ENCODE peak calls at places on chromosomes 16 and 17, in seven cellular contexts. S is neural crest cell, W is hepatocyte, U is endothelial cell, R is HCT116, P is tibial artery, X is epithelial cell of esophagus. E is an unnamed sample.

GRCh38 chr17:78289802-78290363 is 58.5 kb downstream of the TMEM235 start:
- DNase-seq in S (peak; percentile 65), W (peak; percentile 93), P (peak; percentile 71), X (peak; percentile 90), U (peak; percentile 70), R (peak; percentile 88), E (peak; percentile 46)

GRCh38 chr16:63776437-63776836 is 1345.4 kb downstream of the CDH11 start:
- DNase-seq in P (no peak), X (peak; percentile 2), R (no peak), W (no peak), S (no peak), U (no peak), E (no peak)

GRCh38 chr17:30236807-30237206 is 1.3 kb upstream of the SLC6A4 start:
- DNase-seq in S (peak; percentile 64), R (peak; percentile 7), U (peak; percentile 82), X (peak; percentile 60), W (peak; percentile 68), P (peak; percentile 44), E (no peak)

GRCh38 chr16:30005341-30006094 is 5.3 kb downstream of the DOC2A start:
- DNase-seq in P (no peak), X (peak; percentile 47), R (no peak), W (peak; percentile 61), S (peak; percentile 45), U (peak; percentile 64), E (no peak)

GRCh38 chr16:82061861-82062525 is 26.9 kb downstream of the HSD17B2 start:
- DNase-seq in P (no peak), W (no peak), R (peak; percentile 64), S (no peak), U (peak; percentile 10), X (peak; percentile 70), E (no peak)

GRCh38 chr17:73943416-73943770 is 260.1 kb upstream of the RPL38 start:
- DNase-seq in R (no peak), S (no peak), X (no peak), P (no peak), W (no peak), U (no peak), E (no peak)

GRCh38 chr17:80545499-80545826 is 825 bp downstream of the RPTOR start:
- DNase-seq in W (no peak), R (no peak), X (peak; percentile 15), S (no peak), U (no peak), P (no peak), E (no peak)

GRCh38 chr17:8159459-8160223 is 3.1 kb downstream of the VAMP2 start:
- DNase-seq in P (no peak), U (no peak), W (no peak), R (no peak), S (no peak), X (no peak), E (no peak)

GRCh38 chr17:33200116-33200515 is 93.0 kb downstream of the ASIC2 start:
- DNase-seq in W (peak; percentile 24), P (no peak), R (no peak), U (no peak), S (no peak), X (peak; percentile 59), E (no peak)

GRCh38 chr17:73546770-73547345 is 97.4 kb downstream of the SDK2 start:
- DNase-seq in P (peak; percentile 60), U (no peak), S (no peak), X (peak; percentile 88), R (peak; percentile 12), W (peak; percentile 78), E (no peak)

GRCh38 chr17:29066053-29066452 is 23.1 kb downstream of the PIPOX start:
- DNase-seq in S (no peak), X (no peak), U (no peak), R (no peak), W (no peak), P (no peak), E (no peak)

GRCh38 chr17:35287286-35287811 is 44.5 kb downstream of the SLFN5 start:
- DNase-seq in X (no peak), W (no peak), R (no peak), U (no peak), S (no peak), P (no peak), E (no peak)

GRCh38 chr17:74770498-74771318 is 5.4 kb downstream of the NAT9 start:
- DNase-seq in R (peak; percentile 41), S (peak; percentile 45), W (peak; percentile 87), X (peak; percentile 83), U (peak; percentile 63), P (no peak), E (peak; percentile 67)

GRCh38 chr16:69494993-69495392 is 70.6 kb downstream of the CYB5B start:
- DNase-seq in P (no peak), W (no peak), U (peak; percentile 43), S (peak; percentile 16), R (peak; percentile 44), X (peak; percentile 42), E (no peak)

GRCh38 chr16:56652600-56652999 is 914 bp downstream of the MT1B start:
- DNase-seq in S (no peak), W (no peak), R (no peak), P (no peak), X (no peak), U (no peak), E (no peak)

GRCh38 chr16:75261590-75262078 is 10.2 kb upstream of the BCAR1 start:
- DNase-seq in S (no peak), R (no peak), U (no peak), P (no peak), X (no peak), W (no peak), E (no peak)

GRCh38 chr16:75262800-75263127 is 11.3 kb upstream of the BCAR1 start:
- DNase-seq in U (no peak), W (peak; percentile 14), X (no peak), R (no peak), P (no peak), S (no peak), E (no peak)

GRCh38 chr16:75263291-75263962 is 12.0 kb upstream of the BCAR1 start:
- DNase-seq in U (no peak), P (no peak), X (no peak), S (no peak), R (no peak), W (peak; percentile 8), E (no peak)

GRCh38 chr16:75260856-75261589 is 9.6 kb upstream of the BCAR1 start:
- DNase-seq in W (peak; percentile 8), U (no peak), X (no peak), S (no peak), R (no peak), P (no peak), E (no peak)

GRCh38 chr16:75262104-75262799 is 10.8 kb upstream of the BCAR1 start:
- DNase-seq in P (no peak), R (no peak), U (no peak), X (no peak), W (peak; percentile 76), S (no peak), E (no peak)
- TF ChIP-seq CTCF in P (no peak), R (no peak), U (no peak), X (no peak), W (no peak), S (no peak), E (no peak)

GRCh38 chr16:71456801-71457200 is 5.2 kb downstream of the ZNF23 start:
- DNase-seq in X (no peak), S (no peak), R (no peak), U (no peak), P (no peak), W (no peak), E (no peak)

GRCh38 chr16:71460246-71460645 is 1.8 kb downstream of the ZNF23 start:
- DNase-seq in P (no peak), R (no peak), S (no peak), W (no peak), U (no peak), X (peak; percentile 61), E (no peak)

GRCh38 chr16:71467810-71468209 is 5.8 kb upstream of the ZNF23 start:
- DNase-seq in X (peak; percentile 56), R (no peak), P (no peak), S (peak; percentile 36), W (peak; percentile 70), U (peak; percentile 51), E (peak; percentile 36)

GRCh38 chr16:71459510-71459909 is 2.5 kb downstream of the ZNF23 start:
- DNase-seq in P (no peak), S (no peak), R (no peak), X (no peak), U (no peak), W (no peak), E (no peak)

GRCh38 chr16:71461686-71462648 is at the start of gene ZNF23:
- DNase-seq in U (peak; percentile 80), X (peak; percentile 76), R (peak; percentile 57), P (peak; percentile 81), W (peak; percentile 88), S (peak; percentile 76), E (peak; percentile 75)
- TF ChIP-seq CTCF in U (no peak), X (peak; percentile 17), R (peak; percentile 18), P (no peak), W (peak; percentile 30), S (no peak), E (peak; percentile 19)

GRCh38 chr17:9702916-9703780 is 57.8 kb downstream of the USP43 start:
- DNase-seq in U (no peak), W (no peak), X (no peak), P (no peak), R (no peak), S (no peak), E (no peak)
- TF ChIP-seq CTCF in U (no peak), W (no peak), X (no peak), P (no peak), R (no peak), S (no peak), E (no peak)

GRCh38 chr17:76781056-76781982 is 43.4 kb downstream of the MFSD11 start:
- DNase-seq in S (no peak), U (no peak), X (no peak), P (no peak), R (no peak), W (no peak), E (no peak)
- TF ChIP-seq CTCF in S (no peak), U (no peak), X (no peak), P (no peak), R (no peak), W (no peak), E (no peak)

DNA sequence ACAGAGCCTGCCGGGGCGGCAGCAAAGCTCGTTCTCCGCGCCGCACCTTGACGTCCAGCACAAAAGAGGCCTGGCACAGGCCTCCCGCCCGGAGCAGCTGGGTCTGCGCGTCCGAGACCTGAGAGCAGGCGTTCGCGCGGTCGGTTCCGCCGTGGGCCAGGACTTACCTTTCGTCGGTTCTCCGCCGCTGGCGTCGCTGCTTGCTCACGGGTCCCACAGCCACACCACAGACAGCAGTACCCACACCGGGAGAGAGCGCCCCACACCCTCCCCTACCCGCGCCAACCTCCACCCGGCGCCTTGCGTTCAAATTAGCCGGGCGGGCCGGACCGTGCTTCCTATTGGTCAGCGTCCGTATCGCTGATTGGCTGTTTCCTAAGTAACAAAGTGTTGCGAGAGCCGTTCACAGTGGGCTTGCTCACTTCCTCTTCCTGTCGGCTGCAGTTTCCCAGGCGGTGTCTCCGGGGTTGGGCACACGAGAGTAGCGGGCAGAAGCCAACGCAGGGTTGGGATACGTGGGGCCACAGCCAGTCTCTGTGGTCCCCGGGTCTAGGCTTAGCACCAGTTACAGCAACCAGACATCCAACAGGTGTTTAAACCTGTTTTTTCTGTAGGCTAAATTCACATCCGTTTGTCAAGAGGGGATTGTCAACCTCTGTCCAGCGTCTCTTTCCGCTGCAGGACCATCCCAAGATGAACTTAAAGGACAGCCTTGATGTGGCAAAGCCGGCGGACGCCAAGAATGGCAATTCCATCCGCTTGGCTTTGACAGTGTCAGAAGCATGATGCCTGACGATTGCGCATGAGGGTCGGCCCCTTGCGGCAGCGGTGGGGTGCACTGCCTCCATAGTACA is at the start of gene KIF18B:
- DNase-seq in R (peak; percentile 95), X (peak; percentile 96), W (peak; percentile 94), U (peak; percentile 83), P (peak; percentile 88), S (peak; percentile 88), E (peak; percentile 86)
- TF ChIP-seq CTCF in R (no peak), X (no peak), W (no peak), U (no peak), P (no peak), S (peak; percentile 15), E (no peak)

GRCh38 chr17:2937331-2938003 is 125.9 kb downstream of the OR1D5 start:
- DNase-seq in U (no peak), S (no peak), R (no peak), X (no peak), W (no peak), P (no peak), E (no peak)
- TF ChIP-seq CTCF in U (no peak), S (no peak), R (peak; percentile 38), X (no peak), W (peak; percentile 2), P (no peak), E (no peak)

E was measured in natural killer cell.